ENCODE peak calls at places on chromosomes 5 and 9, in four cellular contexts. N, A, H and V are unnamed samples.

GRCh38 chr5:159883522-159883950 is 32.7 kb upstream of the ADRA1B start:
- DNase-seq in N (no peak), H (no peak), A (no peak), V (no peak)

GRCh38 chr5:36478646-36479307 is 127.6 kb upstream of the SLC1A3 start:
- DNase-seq in H (no peak), N (no peak), A (no peak), V (no peak)

GRCh38 chr5:44638286-44638869 is 170.4 kb upstream of the MRPS30 start:
- DNase-seq in N (no peak), H (no peak), A (no peak), V (no peak)

GRCh38 chr9:86720893-86721698 is 226.2 kb downstream of the GAS1 start:
- DNase-seq in A (no peak), N (no peak), H (peak), V (no peak)

GRCh38 chr9:38662763-38663593 is 42.6 kb upstream of the ANKRD18A start:
- DNase-seq in H (peak), A (no peak), N (no peak), V (no peak)

GRCh38 chr5:138716456-138716924 is 36.7 kb upstream of the CTNNA1 start:
- DNase-seq in A (no peak), H (no peak), N (no peak), V (no peak)

GRCh38 chr5:155154973-155155372 is 141.4 kb downstream of the KIF4B start:
- DNase-seq in A (no peak), H (no peak), N (no peak), V (no peak)

GRCh38 chr9:130992059-130993032 is 16.6 kb upstream of the LAMC3 start:
- DNase-seq in A (no peak), N (no peak), H (no peak), V (no peak)

GRCh38 chr5:132008961-132009680 is 2.3 kb downstream of the ACSL6 start:
- DNase-seq in N (no peak), A (no peak), H (no peak), V (no peak)

GRCh38 chr9:125747053-125747764 is at the start of gene PBX3:
- DNase-seq in N (peak), A (peak), H (no peak), V (peak)

GRCh38 chr5:38497946-38498345 is 58.5 kb downstream of the LIFR start:
- DNase-seq in A (no peak), H (no peak), N (no peak), V (no peak)

GRCh38 chr5:111296570-111296969 is 72.4 kb downstream of the CAMK4 start:
- DNase-seq in H (no peak), A (no peak), N (no peak), V (no peak)

GRCh38 chr5:126594077-126594476 is 942 bp downstream of the ALDH7A1 start:
- DNase-seq in H (no peak), N (no peak), A (no peak), V (no peak)

GRCh38 chr5:40291338-40291737 is 388.4 kb upstream of the PTGER4 start:
- DNase-seq in N (no peak), H (no peak), A (no peak), V (no peak)

GRCh38 chr9:97958812-97959511 is 21.0 kb upstream of the HEMGN start:
- DNase-seq in A (no peak), H (no peak), N (no peak), V (no peak)

GRCh38 chr9:91733006-91733624 is 216.9 kb downstream of the ROR2 start:
- DNase-seq in H (no peak), A (peak), N (no peak), V (no peak)

GRCh38 chr5:165574140-165574539 is 2068.7 kb downstream of the MAT2B start:
- DNase-seq in A (no peak), H (no peak), N (no peak), V (no peak)

GRCh38 chr5:138632900-138633489 is 57.8 kb upstream of the HSPA9 start:
- DNase-seq in A (peak), N (peak), H (peak), V (peak)

GRCh38 chr5:139649082-139649991 is 1.2 kb downstream of the CXXC5 start:
- DNase-seq in A (peak), N (no peak), H (no peak), V (no peak)

GRCh38 chr9:99075246-99075912 is 29.5 kb upstream of the TGFBR1 start:
- DNase-seq in N (no peak), H (no peak), A (no peak), V (no peak)

GRCh38 chr5:72692273-72692672 is 124.2 kb upstream of the TNPO1 start:
- DNase-seq in A (no peak), N (no peak), H (no peak), V (no peak)

GRCh38 chr5:116696356-116696755 is 121.7 kb upstream of the SEMA6A start:
- DNase-seq in N (no peak), H (no peak), A (no peak), V (no peak)

GRCh38 chr5:147413266-147413665 is 96.6 kb downstream of the DPYSL3 start:
- DNase-seq in A (no peak), N (no peak), H (no peak), V (no peak)